ENCODE peak calls at places on chromosome 10, in six cellular contexts. W, T, E, P, Y and F are unnamed samples.

GRCh38 chr10:119025336-119025735 is 4.2 kb upstream of the NANOS1 start:
- DNase-seq in W (no peak), T (no peak), E (peak; percentile 78), P (no peak), Y (peak; percentile 32), F (no peak)

GRCh38 chr10:90112681-90113080 is 411.3 kb downstream of the KIF20B start:
- DNase-seq in W (no peak), T (no peak), E (no peak), P (no peak), Y (no peak), F (no peak)

GRCh38 chr10:131926253-131926652 is 25.4 kb downstream of the PPP2R2D start:
- DNase-seq in W (no peak), T (no peak), E (no peak), P (no peak), Y (no peak), F (no peak)

GRCh38 chr10:69481280-69481679 is 30.0 kb downstream of the TSPAN15 start:
- DNase-seq in W (no peak), T (no peak), E (no peak), P (no peak), Y (no peak), F (no peak)

GRCh38 chr10:72335394-72336258 is 19.1 kb downstream of the DNAJB12 start:
- DNase-seq in W (peak; percentile 80), T (peak; percentile 61), E (no peak), P (no peak), Y (no peak), F (peak; percentile 82)

GRCh38 chr10:48455392-48456151 is 149.1 kb downstream of the MAPK8 start:
- DNase-seq in W (peak; percentile 24), T (no peak), E (no peak), P (no peak), Y (no peak), F (no peak)

GRCh38 chr10:43227911-43228782 is 38.7 kb downstream of the RASGEF1A start:
- DNase-seq in W (peak; percentile 54), T (no peak), E (no peak), P (peak; percentile 6), Y (no peak), F (no peak)

GRCh38 chr10:101575580-101576228 is 12.4 kb downstream of the POLL start:
- DNase-seq in W (no peak), T (no peak), E (no peak), P (no peak), Y (no peak), F (no peak)

GRCh38 chr10:775245-776075 is 86.0 kb upstream of the DIP2C start:
- DNase-seq in W (no peak), T (no peak), E (peak; percentile 76), P (no peak), Y (no peak), F (no peak)

GRCh38 chr10:77531441-77532001 is 106.1 kb downstream of the KCNMA1 start:
- DNase-seq in W (no peak), T (no peak), E (peak; percentile 80), P (no peak), Y (no peak), F (peak; percentile 81)

GRCh38 chr10:8990280-8990987 is 935.9 kb downstream of the GATA3 start:
- DNase-seq in W (no peak), T (no peak), E (no peak), P (no peak), Y (no peak), F (no peak)

GRCh38 chr10:79242620-79243152 is 104.6 kb upstream of the PPIF start:
- DNase-seq in W (peak; percentile 77), T (peak; percentile 76), E (peak; percentile 94), P (peak; percentile 38), Y (peak; percentile 88), F (peak; percentile 86)

GRCh38 chr10:113267616-113268015 is 285.2 kb upstream of the HABP2 start:
- DNase-seq in W (no peak), T (no peak), E (no peak), P (no peak), Y (no peak), F (no peak)

GRCh38 chr10:33122014-33122788 is 164.2 kb upstream of the ITGB1 start:
- DNase-seq in W (no peak), T (no peak), E (peak; percentile 77), P (no peak), Y (no peak), F (no peak)

GRCh38 chr10:3354171-3354570 is 181.6 kb upstream of the PITRM1 start:
- DNase-seq in W (no peak), T (no peak), E (no peak), P (no peak), Y (no peak), F (no peak)

GRCh38 chr10:74047871-74048270 is 50.0 kb downstream of the VCL start:
- DNase-seq in W (no peak), T (no peak), E (peak; percentile 33), P (no peak), Y (no peak), F (no peak)

GRCh38 chr10:60289800-60290199 is 99.9 kb downstream of the ANK3 start:
- DNase-seq in W (no peak), T (no peak), E (no peak), P (no peak), Y (no peak), F (no peak)

GRCh38 chr10:976316-976715 is 11.9 kb upstream of the GTPBP4 start:
- DNase-seq in W (no peak), T (no peak), E (no peak), P (no peak), Y (no peak), F (no peak)

GRCh38 chr10:129855836-129856563 is 108.1 kb downstream of the EBF3 start:
- DNase-seq in W (no peak), T (no peak), E (no peak), P (no peak), Y (no peak), F (no peak)

GRCh38 chr10:80161321-80162084 is 29.0 kb downstream of the PLAC9 start:
- DNase-seq in W (no peak), T (no peak), E (no peak), P (no peak), Y (peak; percentile 65), F (no peak)